ENCODE peak calls at places on chromosomes 11 and 22, in five cellular contexts. U is endothelial cell of umbilical vein, L is OCI-LY7, R is GOT3, Q is EH. B is an unnamed sample.

GRCh38 chr22:37334859-37335818 is 52.8 kb downstream of the CYTH4 start:
- DNase-seq in U (no peak), L (no peak), R (no peak), Q (no peak), B (no peak)

GRCh38 chr11:68798221-68798813 is 43.4 kb downstream of the CPT1A start:
- DNase-seq in Q (peak; percentile 25), L (peak; percentile 37), R (no peak), U (peak; percentile 10), B (no peak)

GRCh38 chr11:113249491-113249763 is 65.0 kb upstream of the TTC12 start:
- DNase-seq in R (no peak), Q (peak; percentile 3), U (no peak), L (no peak), B (no peak)

GRCh38 chr11:70603756-70604211 is 205.5 kb downstream of the CTTN start:
- DNase-seq in R (no peak), L (no peak), U (no peak), Q (no peak), B (no peak)

GRCh38 chr11:19076744-19077589 is 16.4 kb upstream of the MRGPRX2 start:
- DNase-seq in U (peak; percentile 75), R (no peak), L (peak; percentile 48), Q (peak; percentile 58), B (no peak)

GRCh38 chr11:128728767-128729587 is 35.1 kb downstream of the FLI1 start:
- DNase-seq in R (no peak), L (peak; percentile 64), U (peak; percentile 88), Q (no peak), B (no peak)

GRCh38 chr11:86067230-86068137 is 1.4 kb downstream of the PICALM start:
- DNase-seq in R (no peak), U (peak; percentile 56), Q (no peak), L (peak; percentile 28), B (no peak)

GRCh38 chr11:122398167-122398566 is 257.4 kb upstream of the UBASH3B start:
- DNase-seq in U (no peak), R (no peak), Q (no peak), L (no peak), B (no peak)

B was measured in AG04450.